ENCODE peak calls at places on chromosomes 3 and 15, in ten cellular contexts. P is fibroblast of lung, Z is IMR-90, N is prostate gland, A is hepatocyte, G is A549, H is PC-3, I is H9, R is heart left ventricle, J is left lung. W is an unnamed sample.

GRCh38 chr15:99106417-99107220 is 1.7 kb downstream of the SYNM start:
- DNase-seq in N (no peak), P (peak; percentile 7), G (no peak), A (no peak), I (no peak), R (peak; percentile 68), H (no peak), J (no peak), Z (peak; percentile 98), W (no peak)

GRCh38 chr15:73540161-73540560 is 93.0 kb downstream of the NPTN start:
- DNase-seq in H (peak; percentile 51), I (no peak), N (no peak), J (no peak), Z (no peak), A (no peak), G (peak; percentile 31), P (no peak), R (no peak), W (no peak)

GRCh38 chr3:115710799-115711198 is 87.5 kb downstream of the GAP43 start:
- DNase-seq in R (no peak), N (no peak), I (no peak), Z (peak; percentile 15), P (peak; percentile 51), H (no peak), G (no peak), A (no peak), J (no peak), W (no peak)

GRCh38 chr3:70774641-70775040 is 462.2 kb upstream of the MDFIC2 start:
- DNase-seq in G (no peak), J (no peak), P (no peak), R (no peak), H (no peak), I (no peak), N (no peak), A (no peak), Z (peak; percentile 12), W (no peak)

GRCh38 chr3:112984485-112984884 is 6.3 kb upstream of the GTPBP8 start:
- DNase-seq in G (no peak), R (no peak), Z (peak; percentile 12), N (peak; percentile 46), H (peak; percentile 72), J (no peak), P (peak; percentile 6), A (peak; percentile 61), I (no peak), W (no peak)

GRCh38 chr3:156615592-156616173 is 58.7 kb upstream of the TIPARP start:
- DNase-seq in H (peak; percentile 45), P (peak; percentile 96), N (no peak), I (no peak), A (no peak), Z (peak; percentile 79), J (peak; percentile 51), R (no peak), G (no peak), W (no peak)

GRCh38 chr3:46353639-46354410 is at the start of gene CCR2:
- DNase-seq in I (no peak), A (peak; percentile 18), N (no peak), J (no peak), H (no peak), G (no peak), Z (no peak), R (no peak), P (peak; percentile 9), W (no peak)

GRCh38 chr3:49311283-49311682 is 28.6 kb downstream of the USP4 start:
- DNase-seq in I (no peak), G (no peak), H (no peak), Z (no peak), N (no peak), J (no peak), A (no peak), R (no peak), P (no peak), W (no peak)

DNA sequence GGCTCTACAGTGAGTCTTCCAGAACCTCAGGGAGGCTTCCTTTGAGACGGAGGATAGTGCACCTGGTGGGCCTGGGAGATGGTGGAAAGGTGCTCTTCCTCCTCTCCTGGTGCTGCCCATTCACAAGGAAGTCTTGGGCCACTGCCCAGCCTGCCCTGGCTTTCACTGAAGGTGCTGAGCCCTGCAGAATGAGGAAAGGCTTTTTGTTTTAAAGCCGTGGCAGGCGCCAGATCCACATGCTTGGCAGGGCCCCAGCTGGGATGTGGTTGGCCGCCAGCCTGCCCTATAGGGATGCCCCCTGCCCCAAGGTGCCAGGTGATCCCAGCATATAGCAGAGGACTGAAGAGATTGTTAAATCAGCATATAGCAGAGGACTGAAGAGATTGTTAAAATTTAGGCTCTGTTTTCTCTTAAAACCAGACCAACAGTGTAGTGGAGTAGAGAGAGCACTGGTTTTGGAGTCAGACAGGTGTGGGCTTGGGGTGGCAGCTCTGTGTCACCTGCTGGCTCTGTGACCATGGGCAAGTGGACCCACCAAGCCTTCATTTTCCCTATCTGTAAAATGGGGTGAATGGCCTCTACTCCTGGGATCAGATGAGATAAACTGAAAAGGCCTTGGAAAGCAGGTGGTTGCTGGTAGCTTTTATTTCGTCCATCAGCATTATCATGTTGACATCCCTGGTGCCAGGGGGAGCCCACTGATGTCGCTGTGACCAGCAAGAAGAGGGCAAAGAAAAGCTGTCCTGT is 53.3 kb downstream of the SLC6A6 start:
- DNase-seq in Z (no peak), G (no peak), R (peak; percentile 52), P (no peak), J (no peak), I (no peak), H (no peak), A (no peak), N (peak; percentile 38), W (peak; percentile 55)
- H3K4me1 ChIP-seq in Z (peaks cover 26% of the 10 kb centered on the region), G (peaks cover 87% of the 10 kb centered on the region), R (peaks cover 31% of the 10 kb centered on the region), P (peaks cover 26% of the 10 kb centered on the region), J (peaks cover 28% of the 10 kb centered on the region), I (peaks cover 3% of the 10 kb centered on the region), H (peaks cover 31% of the 10 kb centered on the region), A (peaks cover 19% of the 10 kb centered on the region), N (peaks cover 8% of the 10 kb centered on the region), W (peaks cover 22% of the 10 kb centered on the region)

GRCh38 chr3:63909431-63909830 is 2.8 kb downstream of the SCAANT1 start:
- DNase-seq in Z (peak; percentile 67), N (no peak), H (no peak), A (no peak), J (no peak), I (no peak), R (no peak), P (no peak), G (no peak), W (no peak)

GRCh38 chr3:63910873-63911272 is 1.3 kb downstream of the SCAANT1 start:
- DNase-seq in I (no peak), G (no peak), Z (peak; percentile 59), J (no peak), R (no peak), H (no peak), N (no peak), A (no peak), P (peak; percentile 44), W (no peak)

GRCh38 chr3:63908776-63909175 is 3.4 kb downstream of the SCAANT1 start:
- DNase-seq in R (no peak), A (no peak), J (no peak), G (no peak), P (no peak), N (no peak), H (no peak), Z (no peak), I (no peak), W (no peak)

GRCh38 chr3:63905731-63906620 is 6.2 kb downstream of the SCAANT1 start:
- DNase-seq in P (no peak), I (no peak), N (no peak), R (no peak), Z (no peak), H (no peak), J (no peak), G (no peak), A (no peak), W (no peak)

DNA sequence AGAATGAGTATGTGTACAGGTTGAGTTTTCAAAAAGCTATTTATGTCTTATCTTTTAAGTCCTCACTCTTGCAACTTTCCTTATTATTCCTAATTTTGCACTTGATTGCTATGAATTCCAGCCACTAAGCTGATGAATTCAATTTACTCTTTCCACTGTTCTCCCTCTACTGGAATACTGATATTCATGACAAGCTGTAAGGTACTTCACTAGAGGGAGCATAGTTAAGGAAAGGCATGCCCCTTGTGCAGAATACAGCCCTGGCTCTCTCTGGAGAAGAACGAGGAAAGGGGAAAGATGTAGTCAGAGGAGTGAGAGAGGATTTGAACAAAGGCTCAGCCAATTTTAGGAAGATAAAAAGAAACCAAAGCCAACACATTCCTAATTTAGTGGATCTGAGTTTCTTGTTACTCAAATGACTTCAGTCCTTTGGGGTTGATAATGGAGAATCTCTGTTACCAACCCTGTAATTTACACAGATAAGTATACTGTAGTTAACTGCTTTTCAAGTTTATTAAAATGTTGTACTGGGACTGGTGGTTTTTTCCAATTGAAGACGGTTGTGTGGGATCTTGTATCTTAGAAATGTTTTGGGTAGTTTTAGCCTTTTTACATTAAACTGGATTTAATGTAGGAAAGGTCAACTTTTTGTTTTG is 4.0 kb downstream of the SCAANT1 start:
- DNase-seq in G (peak; percentile 21), I (no peak), N (no peak), H (no peak), P (peak; percentile 42), A (no peak), J (no peak), R (no peak), Z (peak; percentile 42), W (no peak)
- TF ChIP-seq CTCF in G (no peak), I (peak; percentile 38), N (no peak), H (peak; percentile 30), P (peak; percentile 57), A (peak; percentile 24), J (no peak), R (no peak), Z (peak; percentile 51), W (no peak)

GRCh38 chr3:177358968-177359600 is 161.8 kb upstream of the TBL1XR1 start:
- DNase-seq in I (peak; percentile 82), N (no peak), J (peak; percentile 50), R (peak; percentile 44), H (peak; percentile 46), Z (no peak), A (peak; percentile 72), P (peak; percentile 59), G (peak; percentile 78), W (peak; percentile 84)
- H3K4me1 ChIP-seq in I (peaks cover 7% of the 10 kb centered on the region), N (peaks cover 26% of the 10 kb centered on the region), J (peaks cover 32% of the 10 kb centered on the region), R (peaks cover 29% of the 10 kb centered on the region), H (peaks cover 45% of the 10 kb centered on the region), Z (peaks cover 27% of the 10 kb centered on the region), A (peaks cover 56% of the 10 kb centered on the region), P (peaks cover 21% of the 10 kb centered on the region), G (peaks cover 48% of the 10 kb centered on the region), W (peaks cover 54% of the 10 kb centered on the region)

GRCh38 chr3:52986049-52986448 is 59.8 kb downstream of the SFMBT1 start:
- DNase-seq in R (no peak), P (peak; percentile 63), A (no peak), J (no peak), H (no peak), N (no peak), Z (peak; percentile 77), I (no peak), G (no peak), W (no peak)

GRCh38 chr3:52990637-52991036 is 55.2 kb downstream of the SFMBT1 start:
- DNase-seq in I (no peak), P (no peak), R (no peak), G (no peak), H (no peak), N (no peak), Z (no peak), J (no peak), A (no peak), W (no peak)

GRCh38 chr3:52983336-52983807 is 62.5 kb downstream of the SFMBT1 start:
- DNase-seq in G (no peak), Z (no peak), A (no peak), H (no peak), N (no peak), I (no peak), J (no peak), R (no peak), P (no peak), W (no peak)

GRCh38 chr3:52983828-52984227 is 62.0 kb downstream of the SFMBT1 start:
- DNase-seq in I (no peak), P (no peak), A (no peak), G (no peak), Z (no peak), R (no peak), J (no peak), H (no peak), N (no peak), W (no peak)

DNA sequence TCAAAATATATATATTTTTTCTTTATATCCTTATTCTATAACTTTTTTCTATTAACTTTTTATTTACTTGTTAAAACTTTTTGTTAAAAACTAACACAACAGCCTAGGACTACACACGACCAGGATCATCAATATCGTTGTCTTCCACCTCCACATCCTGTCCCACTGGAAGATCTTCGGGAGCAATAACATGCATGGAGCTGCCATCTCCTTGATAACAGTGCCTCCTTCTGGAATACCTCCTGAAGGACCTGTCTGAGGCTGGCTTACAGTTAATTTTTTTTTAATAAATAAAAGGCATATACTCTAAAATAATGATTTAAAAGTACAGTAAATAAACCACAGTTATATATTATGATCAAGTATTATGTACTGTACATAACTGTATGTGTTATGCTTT is 58.9 kb downstream of the SFMBT1 start:
- DNase-seq in I (no peak), P (peak; percentile 32), N (no peak), A (no peak), Z (peak; percentile 70), R (no peak), H (no peak), J (no peak), G (peak; percentile 35), W (no peak)
- TF ChIP-seq CTCF in I (peak; percentile 63), P (peak; percentile 45), N (peak; percentile 29), A (peak; percentile 23), Z (peak; percentile 67), R (no peak), H (peak; percentile 41), J (no peak), G (peak; percentile 15), W (no peak)